ENCODE peak calls at places on chromosomes 12 and 14, in four cellular contexts. M is NCI-H345, Y is A673, S is endothelial cell. I is an unnamed sample.

GRCh38 chr14:54105898-54106297 is 149.3 kb upstream of the BMP4 start:
- DNase-seq in S (no peak), M (no peak), Y (no peak), I (no peak)

GRCh38 chr12:81468206-81468605 is 290.9 kb downstream of the PPFIA2 start:
- DNase-seq in Y (peak), M (no peak), S (no peak), I (no peak)

GRCh38 chr14:104133496-104133895 is 4.9 kb upstream of the KIF26A start:
- DNase-seq in Y (no peak), S (no peak), M (no peak), I (no peak)

GRCh38 chr12:110995615-110996014 is 75.2 kb upstream of the MYL2 start:
- DNase-seq in S (no peak), M (no peak), Y (no peak), I (no peak)

GRCh38 chr12:112198120-112198733 is 72.9 kb downstream of the TRAFD1 start:
- DNase-seq in Y (peak), M (peak), S (peak), I (peak)

GRCh38 chr14:68704736-68705720 is 87.8 kb downstream of the ZFP36L1 start:
- DNase-seq in M (no peak), S (no peak), Y (no peak), I (no peak)

GRCh38 chr14:101120636-101121398 is 217.3 kb upstream of the RTL1 start:
- DNase-seq in Y (peak), M (peak), S (no peak), I (no peak)

GRCh38 chr14:54653764-54654469 is 87.0 kb downstream of the SAMD4A start:
- DNase-seq in M (no peak), Y (no peak), S (peak), I (no peak)

GRCh38 chr12:107448198-107448597 is 237.4 kb upstream of the PWP1 start:
- DNase-seq in M (no peak), Y (peak), S (peak), I (no peak)

GRCh38 chr12:132812631-132813305 is 15.9 kb downstream of the GOLGA3 start:
- DNase-seq in M (no peak), S (no peak), Y (no peak), I (no peak)

GRCh38 chr12:86627001-86627400 is 370.8 kb upstream of the MGAT4C start:
- DNase-seq in M (no peak), S (no peak), Y (no peak), I (no peak)

GRCh38 chr14:105439710-105440553 is 20.3 kb downstream of the MTA1 start:
- DNase-seq in Y (peak), M (peak), S (no peak), I (no peak)

GRCh38 chr12:52808573-52809160 is 5.2 kb downstream of the KRT4 start:
- DNase-seq in Y (no peak), S (no peak), M (no peak), I (no peak)

GRCh38 chr12:42945927-42946326 is 356.4 kb upstream of the PRICKLE1 start:
- DNase-seq in Y (no peak), S (no peak), M (no peak), I (no peak)

GRCh38 chr12:11593013-11593412 is 56.5 kb upstream of the ETV6 start:
- DNase-seq in M (no peak), S (no peak), Y (no peak), I (no peak)

I was measured in Caco-2.